ENCODE peak calls at places on chromosome 17, in nine cellular contexts. X is fibroblast of pulmonary artery; K is cardiac muscle cell; N is right cardiac atrium; O is stimulated activated CD4-positive, alpha-beta T cell treated with anti-CD3 and anti-CD28 coated beads, Interleukin-1b, Interleukin-23, amount 100 ng/mL, for 1 hour; W is dorsolateral prefrontal cortex; G is A549; M is CD8-positive, alpha-beta memory T cell; S is anterior cingulate cortex. J is an unnamed sample.

GRCh38 chr17:21019976-21020575 is 22.7 kb downstream of the USP22 start:
- DNase-seq in G (peak), O (no peak), S (no peak), M (peak), N (peak), K (peak), X (peak), W (peak), J (no peak)

GRCh38 chr17:83068641-83069570 is 10.5 kb upstream of the METRNL start:
- DNase-seq in W (no peak), M (peak), S (no peak), G (no peak), X (no peak), O (no peak), N (peak), K (no peak), J (no peak)

GRCh38 chr17:10631048-10631700 is 25.9 kb downstream of the MYH3 start:
- DNase-seq in S (no peak), G (peak), O (no peak), X (peak), K (peak), N (no peak), M (no peak), W (no peak), J (no peak)

GRCh38 chr17:66755101-66755943 is 79.6 kb upstream of the CACNG5 start:
- DNase-seq in X (no peak), N (no peak), O (no peak), K (no peak), W (peak), M (no peak), S (no peak), G (no peak), J (no peak)

GRCh38 chr17:45307290-45308015 is 9.4 kb downstream of the MAP3K14 start:
- DNase-seq in S (no peak), G (peak), N (no peak), K (peak), O (no peak), W (no peak), X (peak), M (no peak), J (peak)

GRCh38 chr17:27370776-27371175 is 76.9 kb downstream of the WSB1 start:
- DNase-seq in G (no peak), O (no peak), M (no peak), N (no peak), S (no peak), K (no peak), W (no peak), X (no peak), J (no peak)

GRCh38 chr17:8155341-8156173 is 3.4 kb upstream of the PER1 start:
- DNase-seq in G (no peak), W (no peak), X (no peak), K (no peak), N (peak), S (no peak), O (no peak), M (peak), J (no peak)

GRCh38 chr17:81261096-81261495 is 22.0 kb downstream of the NDUFAF8 start:
- DNase-seq in G (no peak), X (no peak), W (no peak), O (no peak), N (peak), S (no peak), M (no peak), K (no peak), J (no peak)

GRCh38 chr17:19004601-19005441 is at the start of gene FAM83G:
- DNase-seq in M (peak), X (peak), W (no peak), K (peak), N (peak), G (peak), S (no peak), O (peak), J (peak)

GRCh38 chr17:30950669-30951399 is 20.0 kb upstream of the RNF135 start:
- DNase-seq in K (peak), N (peak), M (peak), O (no peak), G (peak), X (peak), W (peak), S (no peak), J (peak)

GRCh38 chr17:70479779-70480178 is 310.4 kb downstream of the KCNJ2 start:
- DNase-seq in K (no peak), M (no peak), N (no peak), S (no peak), W (no peak), X (no peak), O (no peak), G (no peak), J (no peak)

GRCh38 chr17:68198931-68199836 is 48.7 kb upstream of the AMZ2 start:
- DNase-seq in W (no peak), M (peak), X (no peak), N (peak), K (no peak), G (peak), O (no peak), S (no peak), J (no peak)

GRCh38 chr17:44311562-44312181 is 3.3 kb downstream of the RUNDC3A start:
- DNase-seq in W (no peak), K (no peak), S (no peak), G (no peak), X (no peak), N (no peak), O (no peak), M (no peak), J (no peak)

GRCh38 chr17:62398891-62399290 is 18.5 kb downstream of the EFCAB3 start:
- DNase-seq in S (no peak), G (no peak), K (no peak), X (no peak), O (no peak), W (no peak), N (no peak), M (no peak), J (no peak)

GRCh38 chr17:68016838-68017237 is 18.7 kb upstream of the KPNA2 start:
- DNase-seq in G (no peak), W (no peak), S (no peak), M (no peak), K (no peak), O (no peak), X (no peak), N (no peak), J (no peak)

GRCh38 chr17:73430848-73431247 is 119.0 kb upstream of the CDC42EP4 start:
- DNase-seq in N (peak), X (peak), W (no peak), M (no peak), K (peak), S (no peak), G (no peak), O (no peak), J (no peak)

GRCh38 chr17:46818319-46818928 is at the start of gene WNT3:
- DNase-seq in W (peak), K (no peak), G (no peak), N (peak), X (no peak), M (peak), O (no peak), S (no peak), J (no peak)

GRCh38 chr17:76458580-76459490 is 5.9 kb upstream of the UBE2O start:
- DNase-seq in G (peak), M (no peak), O (no peak), N (peak), K (peak), S (no peak), X (peak), W (no peak), J (peak)

GRCh38 chr17:49029841-49030240 is 32.7 kb downstream of the IGF2BP1 start:
- DNase-seq in K (peak), N (no peak), S (no peak), X (peak), G (no peak), M (no peak), W (no peak), O (no peak), J (no peak)

GRCh38 chr17:56320443-56320842 is 167.2 kb downstream of the ANKFN1 start:
- DNase-seq in X (no peak), N (no peak), G (no peak), W (no peak), S (no peak), M (no peak), K (no peak), O (no peak), J (no peak)

GRCh38 chr17:16352838-16353701 is at the start of gene CENPV:
- DNase-seq in S (peak), G (peak), O (peak), W (no peak), N (peak), M (peak), K (peak), X (peak), J (no peak)

GRCh38 chr17:29905086-29905878 is 24.7 kb downstream of the SSH2 start:
- DNase-seq in W (no peak), G (no peak), N (peak), K (no peak), X (no peak), O (no peak), M (no peak), S (no peak), J (no peak)

GRCh38 chr17:80270104-80270503 is 9.5 kb downstream of the RNF213 start:
- DNase-seq in N (no peak), M (no peak), G (no peak), S (peak), K (no peak), O (no peak), W (no peak), X (no peak), J (no peak)

GRCh38 chr17:19357351-19358140 is 5.0 kb downstream of the B9D1 start:
- DNase-seq in G (no peak), O (no peak), X (no peak), K (no peak), S (no peak), N (no peak), W (no peak), M (peak), J (no peak)

GRCh38 chr17:83151056-83151441 is 71.6 kb downstream of the METRNL start:
- DNase-seq in S (no peak), K (no peak), W (no peak), N (no peak), X (no peak), G (no peak), M (no peak), O (no peak), J (no peak)

GRCh38 chr17:39709998-39710964 is 10.4 kb downstream of the ERBB2 start:
- DNase-seq in W (no peak), G (no peak), K (no peak), O (no peak), S (no peak), X (no peak), N (no peak), M (no peak), J (no peak)